ENCODE peak calls at places on chromosome 1, in six cellular contexts. One of them, this sample, is unnamed.
A peak's percentile ranks its signal among the peaks of the same experiment; 100 is the strongest.

GRCh38 chr1:110150330-110151174 is at the start of gene SLC6A17:
- DNase-seq in neural progenitor cell: peak; percentile 75
- DNase-seq in astrocyte of the spinal cord: peak; percentile 31
- DNase-seq in AG04450: no peak
- DNase-seq in esophagus muscularis mucosa: no peak
- DNase-seq in heart left ventricle: no peak
- DNase-seq in this sample: no peak

GRCh38 chr1:47683402-47683801 is 245.6 kb downstream of the FOXD2 start:
- DNase-seq in neural progenitor cell: no peak
- DNase-seq in astrocyte of the spinal cord: no peak
- DNase-seq in AG04450: no peak
- DNase-seq in esophagus muscularis mucosa: no peak
- DNase-seq in heart left ventricle: no peak
- DNase-seq in this sample: no peak

GRCh38 chr1:54297596-54298283 is 97.8 kb downstream of the MRPL37 start:
- DNase-seq in neural progenitor cell: peak; percentile 91
- DNase-seq in astrocyte of the spinal cord: no peak
- DNase-seq in AG04450: no peak
- DNase-seq in esophagus muscularis mucosa: no peak
- DNase-seq in heart left ventricle: no peak
- DNase-seq in this sample: no peak

GRCh38 chr1:116916002-116916401 is 6.3 kb downstream of the PTGFRN start:
- DNase-seq in neural progenitor cell: no peak
- DNase-seq in astrocyte of the spinal cord: no peak
- DNase-seq in AG04450: no peak
- DNase-seq in esophagus muscularis mucosa: no peak
- DNase-seq in heart left ventricle: no peak
- DNase-seq in this sample: no peak

GRCh38 chr1:18175530-18176377 is 68.2 kb downstream of the IGSF21 start:
- DNase-seq in neural progenitor cell: no peak
- DNase-seq in astrocyte of the spinal cord: no peak
- DNase-seq in AG04450: no peak
- DNase-seq in esophagus muscularis mucosa: no peak
- DNase-seq in heart left ventricle: peak; percentile 76
- DNase-seq in this sample: peak; percentile 7

GRCh38 chr1:115829023-115829674 is 11.8 kb downstream of the NHLH2 start:
- DNase-seq in neural progenitor cell: no peak
- DNase-seq in astrocyte of the spinal cord: peak; percentile 65
- DNase-seq in AG04450: peak; percentile 27
- DNase-seq in esophagus muscularis mucosa: no peak
- DNase-seq in heart left ventricle: peak; percentile 60
- DNase-seq in this sample: no peak

GRCh38 chr1:223700942-223701637 is 11.2 kb upstream of the CAPN2 start:
- DNase-seq in neural progenitor cell: no peak
- DNase-seq in astrocyte of the spinal cord: peak; percentile 98
- DNase-seq in AG04450: peak; percentile 95
- DNase-seq in esophagus muscularis mucosa: no peak
- DNase-seq in heart left ventricle: no peak
- DNase-seq in this sample: no peak

GRCh38 chr1:24721533-24721932 is 23.7 kb upstream of the CLIC4 start:
- DNase-seq in neural progenitor cell: no peak
- DNase-seq in astrocyte of the spinal cord: no peak
- DNase-seq in AG04450: no peak
- DNase-seq in esophagus muscularis mucosa: no peak
- DNase-seq in heart left ventricle: no peak
- DNase-seq in this sample: no peak

GRCh38 chr1:15153184-15153841 is at the start of gene TMEM51:
- DNase-seq in neural progenitor cell: peak; percentile 93
- DNase-seq in astrocyte of the spinal cord: peak; percentile 58
- DNase-seq in AG04450: no peak
- DNase-seq in esophagus muscularis mucosa: no peak
- DNase-seq in heart left ventricle: peak; percentile 87
- DNase-seq in this sample: peak; percentile 3

GRCh38 chr1:60813051-60813450 is 269.3 kb upstream of the NFIA start:
- DNase-seq in neural progenitor cell: peak; percentile 19
- DNase-seq in astrocyte of the spinal cord: peak; percentile 5
- DNase-seq in AG04450: no peak
- DNase-seq in esophagus muscularis mucosa: no peak
- DNase-seq in heart left ventricle: no peak
- DNase-seq in this sample: no peak

GRCh38 chr1:83593073-83593472 is 405.9 kb downstream of the TTLL7 start:
- DNase-seq in neural progenitor cell: peak; percentile 35
- DNase-seq in astrocyte of the spinal cord: no peak
- DNase-seq in AG04450: no peak
- DNase-seq in esophagus muscularis mucosa: no peak
- DNase-seq in heart left ventricle: no peak
- DNase-seq in this sample: no peak

GRCh38 chr1:148362930-148363810 is 119.9 kb downstream of the PPIAL4G start:
- DNase-seq in neural progenitor cell: no peak
- DNase-seq in astrocyte of the spinal cord: no peak
- DNase-seq in AG04450: no peak
- DNase-seq in esophagus muscularis mucosa: no peak
- DNase-seq in heart left ventricle: no peak
- DNase-seq in this sample: no peak

GRCh38 chr1:243496173-243496553 is 240.3 kb downstream of the SDCCAG8 start:
- DNase-seq in neural progenitor cell: peak; percentile 26
- DNase-seq in astrocyte of the spinal cord: no peak
- DNase-seq in AG04450: no peak
- DNase-seq in esophagus muscularis mucosa: no peak
- DNase-seq in heart left ventricle: no peak
- DNase-seq in this sample: no peak

GRCh38 chr1:197955486-197956394 is 38.6 kb downstream of the LHX9 start:
- DNase-seq in neural progenitor cell: no peak
- DNase-seq in astrocyte of the spinal cord: peak; percentile 27
- DNase-seq in AG04450: peak; percentile 18
- DNase-seq in esophagus muscularis mucosa: no peak
- DNase-seq in heart left ventricle: no peak
- DNase-seq in this sample: no peak

GRCh38 chr1:25820247-25821111 is 725 bp downstream of the MTFR1L start:
- DNase-seq in neural progenitor cell: peak; percentile 76
- DNase-seq in astrocyte of the spinal cord: peak; percentile 59
- DNase-seq in AG04450: no peak
- DNase-seq in esophagus muscularis mucosa: no peak
- DNase-seq in heart left ventricle: no peak
- DNase-seq in this sample: no peak

GRCh38 chr1:204972461-204972860 is 70.6 kb upstream of the CNTN2 start:
- DNase-seq in neural progenitor cell: no peak
- DNase-seq in astrocyte of the spinal cord: no peak
- DNase-seq in AG04450: no peak
- DNase-seq in esophagus muscularis mucosa: no peak
- DNase-seq in heart left ventricle: no peak
- DNase-seq in this sample: no peak

GRCh38 chr1:84842748-84843231 is 50.2 kb downstream of the LPAR3 start:
- DNase-seq in neural progenitor cell: no peak
- DNase-seq in astrocyte of the spinal cord: peak; percentile 10
- DNase-seq in AG04450: no peak
- DNase-seq in esophagus muscularis mucosa: peak; percentile 37
- DNase-seq in heart left ventricle: no peak
- DNase-seq in this sample: no peak

GRCh38 chr1:17167041-17167782 is 37.7 kb upstream of the PADI1 start:
- DNase-seq in neural progenitor cell: no peak
- DNase-seq in astrocyte of the spinal cord: peak; percentile 26
- DNase-seq in AG04450: no peak
- DNase-seq in esophagus muscularis mucosa: no peak
- DNase-seq in heart left ventricle: no peak
- DNase-seq in this sample: no peak

GRCh38 chr1:196059210-196059609 is 549.0 kb downstream of the KCNT2 start:
- DNase-seq in neural progenitor cell: no peak
- DNase-seq in astrocyte of the spinal cord: no peak
- DNase-seq in AG04450: no peak
- DNase-seq in esophagus muscularis mucosa: no peak
- DNase-seq in heart left ventricle: no peak
- DNase-seq in this sample: no peak

DNA sequence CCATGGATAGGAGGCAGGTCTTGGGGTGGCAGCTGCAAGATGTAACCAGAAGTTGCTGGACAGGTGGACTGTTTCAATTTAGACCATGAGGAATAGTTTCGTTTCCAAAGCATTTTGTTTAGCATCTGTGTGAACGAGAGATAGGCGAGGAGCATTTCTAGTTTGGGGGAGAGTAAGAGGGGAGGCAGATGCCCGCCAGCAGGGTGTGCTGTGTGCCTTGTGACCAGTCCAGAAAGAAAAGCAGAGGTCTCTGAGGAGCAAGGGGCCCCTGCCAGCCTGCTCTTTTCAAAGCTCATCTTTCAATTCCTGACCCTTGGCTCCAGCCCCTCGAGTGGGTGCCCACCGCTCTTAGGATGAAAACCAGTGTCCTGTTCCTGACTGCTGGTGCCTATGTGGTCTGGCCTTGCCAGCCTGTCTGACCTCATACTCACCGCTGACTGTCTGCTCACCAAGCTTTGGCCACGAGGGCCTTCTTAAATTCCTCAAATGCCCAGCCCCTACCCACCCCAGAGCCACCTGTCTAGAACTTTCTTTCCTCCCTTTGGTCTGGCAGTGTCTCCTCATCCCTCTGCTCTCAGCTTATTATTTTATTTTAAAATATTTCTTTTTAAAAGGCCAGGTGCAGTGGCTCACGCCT is 8.5 kb downstream of the SERINC2 start:
- DNase-seq in neural progenitor cell: peak; percentile 79
- DNase-seq in astrocyte of the spinal cord: peak; percentile 26
- DNase-seq in AG04450: no peak
- DNase-seq in esophagus muscularis mucosa: no peak
- DNase-seq in heart left ventricle: no peak
- DNase-seq in this sample: no peak
- TF ChIP-seq CTCF in neural progenitor cell: peak; percentile 74
- TF ChIP-seq CTCF in astrocyte of the spinal cord: peak; percentile 73
- TF ChIP-seq CTCF in AG04450: peak; percentile 70
- TF ChIP-seq CTCF in esophagus muscularis mucosa: peak; percentile 31
- TF ChIP-seq CTCF in heart left ventricle: no peak
- TF ChIP-seq CTCF in this sample: peak; percentile 31

DNA sequence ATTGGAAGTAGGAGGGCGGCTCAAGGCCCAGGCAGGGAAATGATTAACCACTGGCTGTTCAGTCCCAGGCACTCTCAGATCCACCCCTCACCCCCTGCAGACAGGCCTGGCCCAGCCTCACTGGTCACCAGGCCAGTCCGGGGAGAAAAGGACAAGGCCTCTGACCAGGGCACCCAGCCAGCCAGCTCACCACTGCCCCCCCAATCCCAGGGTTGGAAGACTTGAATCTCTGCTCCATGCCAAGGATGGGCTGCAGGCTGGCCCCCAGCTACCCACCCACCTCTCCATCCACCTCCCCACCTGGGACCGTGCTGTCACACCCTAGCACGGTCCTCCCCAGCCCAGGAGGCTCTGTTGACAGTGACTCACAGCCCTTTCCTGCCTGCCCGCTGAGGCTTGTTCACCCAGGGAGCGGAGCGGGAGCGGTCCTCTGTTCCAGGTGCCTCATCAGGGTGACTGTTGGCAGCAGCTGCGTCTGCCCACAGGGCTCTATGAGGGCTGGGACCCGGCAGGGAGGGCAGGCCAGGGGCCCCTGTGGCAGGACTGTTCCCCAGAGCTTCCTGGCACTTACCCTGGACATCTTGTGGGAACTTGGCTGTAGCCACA is 2.2 kb downstream of the LAD1 start:
- DNase-seq in neural progenitor cell: no peak
- DNase-seq in astrocyte of the spinal cord: no peak
- DNase-seq in AG04450: no peak
- DNase-seq in esophagus muscularis mucosa: no peak
- DNase-seq in heart left ventricle: peak; percentile 59
- DNase-seq in this sample: no peak
- H3K4me3 ChIP-seq in neural progenitor cell: no peak overlapping the region
- H3K4me3 ChIP-seq in astrocyte of the spinal cord: no peak overlapping the region
- H3K4me3 ChIP-seq in AG04450: no peak overlapping the region
- H3K4me3 ChIP-seq in esophagus muscularis mucosa: no peak overlapping the region
- H3K4me3 ChIP-seq in heart left ventricle: no peak overlapping the region
- H3K4me3 ChIP-seq in this sample: peak overlapping the region; percentile 93

GRCh38 chr1:201553496-201554166 is 14.7 kb downstream of the NAV1 start:
- DNase-seq in neural progenitor cell: no peak
- DNase-seq in astrocyte of the spinal cord: no peak
- DNase-seq in AG04450: no peak
- DNase-seq in esophagus muscularis mucosa: no peak
- DNase-seq in heart left ventricle: no peak
- DNase-seq in this sample: no peak

GRCh38 chr1:201554167-201554600 is 15.3 kb downstream of the NAV1 start:
- DNase-seq in neural progenitor cell: no peak
- DNase-seq in astrocyte of the spinal cord: no peak
- DNase-seq in AG04450: no peak
- DNase-seq in esophagus muscularis mucosa: no peak
- DNase-seq in heart left ventricle: no peak
- DNase-seq in this sample: no peak

GRCh38 chr1:201554789-201555592 is 16.1 kb downstream of the NAV1 start:
- DNase-seq in neural progenitor cell: no peak
- DNase-seq in astrocyte of the spinal cord: no peak
- DNase-seq in AG04450: no peak
- DNase-seq in esophagus muscularis mucosa: no peak
- DNase-seq in heart left ventricle: no peak
- DNase-seq in this sample: no peak

GRCh38 chr1:201556841-201557571 is 18.1 kb downstream of the NAV1 start:
- DNase-seq in neural progenitor cell: no peak
- DNase-seq in astrocyte of the spinal cord: peak; percentile 70
- DNase-seq in AG04450: no peak
- DNase-seq in esophagus muscularis mucosa: no peak
- DNase-seq in heart left ventricle: no peak
- DNase-seq in this sample: no peak

DNA sequence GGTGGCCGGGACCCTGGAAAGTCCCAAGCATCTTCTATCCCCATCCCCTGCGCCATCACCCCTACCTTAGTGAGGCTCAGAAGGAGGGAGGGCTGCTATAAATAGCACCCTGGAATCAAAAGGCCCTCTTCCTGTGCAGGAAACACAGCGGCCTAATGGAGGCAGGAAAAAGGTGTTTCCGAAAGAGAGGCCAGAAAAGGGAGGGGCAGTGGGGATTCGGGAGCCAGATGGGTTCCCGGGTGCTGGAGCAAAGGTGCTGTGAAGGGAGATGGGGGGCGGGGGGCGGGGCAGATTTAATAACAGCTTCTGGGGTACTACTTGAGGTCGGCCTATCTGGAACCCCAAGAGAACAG is 16.6 kb downstream of the NAV1 start:
- DNase-seq in neural progenitor cell: no peak
- DNase-seq in astrocyte of the spinal cord: no peak
- DNase-seq in AG04450: no peak
- DNase-seq in esophagus muscularis mucosa: no peak
- DNase-seq in heart left ventricle: no peak
- DNase-seq in this sample: no peak
- TF ChIP-seq CTCF in neural progenitor cell: no peak
- TF ChIP-seq CTCF in astrocyte of the spinal cord: no peak
- TF ChIP-seq CTCF in AG04450: no peak
- TF ChIP-seq CTCF in esophagus muscularis mucosa: no peak
- TF ChIP-seq CTCF in heart left ventricle: no peak
- TF ChIP-seq CTCF in this sample: no peak

DNA sequence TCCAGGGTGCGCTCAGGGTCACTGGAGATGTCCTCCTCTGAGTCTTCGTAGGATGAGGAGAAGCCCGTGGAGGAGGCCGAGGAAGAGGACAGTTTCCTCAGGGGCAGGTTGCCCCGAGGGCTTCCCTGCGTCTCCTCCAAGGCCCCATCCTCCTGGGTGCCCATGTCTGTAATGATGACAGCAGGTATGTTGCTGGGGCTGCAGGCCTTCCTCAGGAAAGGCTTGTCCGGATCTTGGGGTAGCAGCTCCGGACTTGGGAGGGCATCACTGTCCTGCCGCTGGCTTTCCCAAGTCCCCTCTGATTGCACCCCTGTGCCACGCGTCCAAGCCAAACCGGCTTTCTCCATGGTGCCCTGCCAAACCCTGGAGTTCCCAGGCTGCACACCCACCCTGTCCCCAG is 3.5 kb downstream of the ITPKB start:
- DNase-seq in neural progenitor cell: no peak
- DNase-seq in astrocyte of the spinal cord: no peak
- DNase-seq in AG04450: no peak
- DNase-seq in esophagus muscularis mucosa: no peak
- DNase-seq in heart left ventricle: no peak
- DNase-seq in this sample: no peak
- H3K4me3 ChIP-seq in neural progenitor cell: no peak overlapping the region
- H3K4me3 ChIP-seq in astrocyte of the spinal cord: no peak overlapping the region
- H3K4me3 ChIP-seq in AG04450: no peak overlapping the region
- H3K4me3 ChIP-seq in esophagus muscularis mucosa: peak overlapping the region; percentile 93
- H3K4me3 ChIP-seq in heart left ventricle: peak overlapping the region; percentile 69
- H3K4me3 ChIP-seq in this sample: no peak overlapping the region

GRCh38 chr1:145855426-145855948 is 3.4 kb downstream of the PIAS3 start:
- DNase-seq in neural progenitor cell: no peak
- DNase-seq in astrocyte of the spinal cord: no peak
- DNase-seq in AG04450: no peak
- DNase-seq in esophagus muscularis mucosa: no peak
- DNase-seq in heart left ventricle: no peak
- DNase-seq in this sample: no peak
- TF ChIP-seq CTCF in neural progenitor cell: no peak
- TF ChIP-seq CTCF in astrocyte of the spinal cord: no peak
- TF ChIP-seq CTCF in AG04450: peak; percentile 29
- TF ChIP-seq CTCF in esophagus muscularis mucosa: peak; percentile 6
- TF ChIP-seq CTCF in heart left ventricle: peak; percentile 7
- TF ChIP-seq CTCF in this sample: no peak

This sample was measured in LNCaP clone FGC.